ENCODE peak calls at places on chromosomes 11 and 22, in eight cellular contexts. S, X, Y, L, W, Z, T and D are unnamed samples.

GRCh38 chr11:123157995-123158394 is 37.1 kb downstream of the CLMP start:
- DNase-seq in S (no peak), X (no peak), W (no peak), T (no peak), Y (no peak), Z (no peak), L (no peak), D (no peak)

GRCh38 chr11:8749202-8749601 is 66.6 kb downstream of the RPL27A start:
- DNase-seq in T (no peak), Z (no peak), X (no peak), S (no peak), L (no peak), Y (no peak), W (no peak), D (no peak)

GRCh38 chr11:112627588-112628045 is 333.6 kb upstream of the NCAM1 start:
- DNase-seq in Y (no peak), L (no peak), S (no peak), W (no peak), Z (no peak), T (no peak), X (no peak), D (no peak)

GRCh38 chr11:125921042-125921441 is 16.7 kb downstream of the DDX25 start:
- DNase-seq in W (no peak), X (no peak), S (no peak), L (no peak), T (no peak), Y (no peak), Z (no peak), D (no peak)

GRCh38 chr22:38203855-38204497 is 2.2 kb downstream of the MAFF start:
- DNase-seq in T (no peak), L (no peak), S (no peak), X (no peak), Y (no peak), W (no peak), Z (no peak), D (no peak)

GRCh38 chr11:57480409-57481137 is 20.2 kb downstream of the RTN4RL2 start:
- DNase-seq in L (no peak), Z (peak), X (peak), S (peak), Y (no peak), W (peak), T (no peak), D (peak)

GRCh38 chr11:66562275-66562674 is 6.1 kb downstream of the CTSF start:
- DNase-seq in L (no peak), T (no peak), X (no peak), S (no peak), W (no peak), Z (no peak), Y (no peak), D (no peak)

GRCh38 chr11:69864930-69865661 is 45.9 kb upstream of the FGF3 start:
- DNase-seq in Z (peak), X (no peak), W (no peak), L (no peak), S (no peak), Y (no peak), T (no peak), D (no peak)

GRCh38 chr11:100632970-100633452 is 54.1 kb upstream of the ARHGAP42 start:
- DNase-seq in X (peak), Z (peak), W (peak), L (no peak), T (no peak), S (peak), Y (no peak), D (peak)

GRCh38 chr11:61971177-61972111 is 4.0 kb upstream of the FTH1 start:
- DNase-seq in S (peak), T (peak), Y (peak), Z (peak), L (peak), X (peak), W (peak), D (peak)

GRCh38 chr11:125999234-125999880 is 53.5 kb downstream of the VSIG10L2 start:
- DNase-seq in Z (no peak), S (peak), L (no peak), Y (no peak), W (no peak), T (no peak), X (no peak), D (no peak)

GRCh38 chr11:6576471-6577373 is 26.7 kb downstream of the RRP8 start:
- DNase-seq in X (no peak), Z (no peak), T (no peak), S (peak), Y (no peak), L (no peak), W (peak), D (no peak)

GRCh38 chr11:127859941-127860354 is 727.4 kb downstream of the ETS1 start:
- DNase-seq in T (no peak), Z (no peak), L (no peak), S (no peak), Y (no peak), W (no peak), X (no peak), D (no peak)

GRCh38 chr11:117872420-117872961 is 4.0 kb downstream of the FXYD6 start:
- DNase-seq in S (peak), Y (peak), W (no peak), L (no peak), T (no peak), X (no peak), Z (peak), D (no peak)

GRCh38 chr22:28822930-28823481 is 22.6 kb upstream of the XBP1 start:
- DNase-seq in T (no peak), W (no peak), S (no peak), X (peak), Z (no peak), L (no peak), Y (no peak), D (no peak)

GRCh38 chr22:27153386-27153785 is 496.0 kb downstream of the MIAT start:
- DNase-seq in T (no peak), Z (no peak), S (no peak), L (no peak), W (no peak), X (no peak), Y (no peak), D (no peak)

GRCh38 chr11:3879967-3880542 is 24.6 kb downstream of the STIM1 start:
- DNase-seq in T (no peak), W (no peak), Z (no peak), S (no peak), X (peak), L (no peak), Y (no peak), D (peak)

GRCh38 chr11:3202759-3203158 is 15.9 kb downstream of the MRGPRG start:
- DNase-seq in S (no peak), X (no peak), L (no peak), Y (no peak), Z (no peak), W (no peak), T (no peak), D (no peak)

GRCh38 chr11:64103377-64103985 is 62.4 kb downstream of the MACROD1 start:
- DNase-seq in L (no peak), S (no peak), Z (no peak), X (no peak), W (no peak), Y (no peak), T (no peak), D (no peak)

GRCh38 chr11:10076458-10077141 is 217.4 kb downstream of the SBF2 start:
- DNase-seq in Z (no peak), W (peak), T (peak), X (no peak), L (no peak), Y (no peak), S (peak), D (peak)

GRCh38 chr11:1869427-1870325 is 16.8 kb downstream of the LSP1 start:
- DNase-seq in S (peak), L (no peak), W (no peak), Y (no peak), T (no peak), X (no peak), Z (no peak), D (no peak)

GRCh38 chr11:36034572-36035331 is 90.9 kb downstream of the LDLRAD3 start:
- DNase-seq in Z (no peak), T (peak), X (no peak), W (peak), Y (no peak), S (no peak), L (peak), D (no peak)

GRCh38 chr22:50078761-50079160 is 6.5 kb downstream of the MLC1 start:
- DNase-seq in W (no peak), T (no peak), L (no peak), Z (no peak), Y (no peak), X (no peak), S (no peak), D (no peak)

GRCh38 chr11:72543849-72544535 is 109.7 kb upstream of the CLPB start:
- DNase-seq in Z (peak), Y (no peak), T (no peak), W (no peak), L (no peak), S (no peak), X (no peak), D (no peak)

GRCh38 chr11:82586581-82586980 is 147.1 kb downstream of the FAM181B start:
- DNase-seq in S (no peak), L (no peak), Y (no peak), W (no peak), T (no peak), Z (no peak), X (no peak), D (no peak)

GRCh38 chr11:67282155-67282875 is 6.8 kb upstream of the ANKRD13D start:
- DNase-seq in Z (no peak), Y (no peak), S (no peak), T (no peak), L (no peak), X (no peak), W (no peak), D (no peak)

GRCh38 chr11:133936136-133936535 is 20.6 kb downstream of the IGSF9B start:
- DNase-seq in Y (no peak), S (no peak), T (no peak), Z (no peak), W (no peak), L (no peak), X (no peak), D (no peak)

GRCh38 chr22:20194681-20195593 is 44.1 kb upstream of the CCDC188 start:
- DNase-seq in L (no peak), Z (no peak), X (no peak), S (no peak), Y (no peak), W (no peak), T (no peak), D (no peak)

GRCh38 chr11:93145381-93145780 is 52.4 kb downstream of the SLC36A4 start:
- DNase-seq in Y (no peak), X (no peak), Z (no peak), W (no peak), L (peak), T (no peak), S (no peak), D (no peak)

GRCh38 chr11:76690736-76691135 is 20.2 kb upstream of the LRRC32 start:
- DNase-seq in W (peak), Z (no peak), Y (no peak), X (no peak), L (no peak), T (no peak), S (no peak), D (no peak)

GRCh38 chr11:100964400-100964799 is 165.2 kb downstream of the PGR start:
- DNase-seq in S (no peak), X (no peak), Y (no peak), T (no peak), L (no peak), W (peak), Z (no peak), D (no peak)

GRCh38 chr11:62577046-62577708 is 3.5 kb upstream of the EEF1G start:
- DNase-seq in S (no peak), Y (no peak), X (no peak), L (no peak), T (no peak), Z (no peak), W (peak), D (no peak)

GRCh38 chr11:80958414-80958813 is 1517.6 kb upstream of the TENM4 start:
- DNase-seq in W (peak), Z (no peak), X (no peak), T (peak), S (no peak), Y (no peak), L (peak), D (no peak)

GRCh38 chr11:41051919-41052630 is 407.4 kb downstream of the LRRC4C start:
- DNase-seq in X (no peak), L (no peak), Y (no peak), T (peak), S (no peak), W (no peak), Z (no peak), D (no peak)

GRCh38 chr11:41044747-41045146 is 414.7 kb downstream of the LRRC4C start:
- DNase-seq in T (no peak), L (no peak), Z (no peak), W (no peak), Y (no peak), X (no peak), S (no peak), D (no peak)

GRCh38 chr11:41050791-41051190 is 408.7 kb downstream of the LRRC4C start:
- DNase-seq in Z (no peak), L (no peak), X (no peak), T (no peak), Y (no peak), S (no peak), W (no peak), D (no peak)

DNA sequence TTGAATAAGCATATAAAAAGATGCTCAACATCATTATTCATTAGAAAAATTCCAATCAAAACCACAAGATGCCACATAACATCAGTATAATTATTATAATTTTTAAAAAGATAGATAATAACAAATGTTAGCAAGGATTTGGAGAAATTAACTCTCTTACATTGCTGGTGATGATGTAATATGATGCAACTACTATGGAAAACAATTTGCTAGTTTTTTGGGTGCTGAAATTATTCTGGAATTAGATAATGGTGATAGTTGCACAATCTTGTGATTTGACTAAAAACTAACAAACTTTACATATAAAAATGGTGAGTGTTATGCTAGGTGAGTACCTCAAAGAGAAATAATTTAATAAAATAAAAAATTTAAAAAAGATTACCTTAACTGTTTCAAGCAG is 412.2 kb downstream of the LRRC4C start:
- DNase-seq in W (no peak), Y (no peak), S (no peak), Z (no peak), X (no peak), L (no peak), T (no peak), D (no peak)
- TF ChIP-seq CTCF in W (no peak), Y (no peak), S (no peak), Z (no peak), X (no peak), L (no peak), T (no peak), D (no peak)

GRCh38 chr22:24190566-24191208 is 9.4 kb downstream of the SUSD2 start:
- DNase-seq in X (no peak), Z (peak), T (no peak), W (no peak), L (no peak), S (peak), Y (no peak), D (no peak)
- TF ChIP-seq CTCF in X (no peak), Z (no peak), T (no peak), W (peak), L (no peak), S (no peak), Y (no peak), D (no peak)

GRCh38 chr11:121318848-121319834 is 26.6 kb downstream of the SC5D start:
- DNase-seq in S (no peak), Y (no peak), W (peak), X (no peak), Z (no peak), T (peak), L (no peak), D (peak)

GRCh38 chr11:121323208-121323607 is 30.6 kb downstream of the SC5D start:
- DNase-seq in Z (no peak), L (no peak), T (no peak), S (no peak), W (no peak), X (no peak), Y (no peak), D (no peak)

GRCh38 chr11:121326230-121326629 is 33.7 kb downstream of the SC5D start:
- DNase-seq in Z (no peak), Y (no peak), W (no peak), X (no peak), T (no peak), S (no peak), L (no peak), D (no peak)

GRCh38 chr11:121321614-121322243 is 29.2 kb downstream of the SC5D start:
- DNase-seq in Z (no peak), W (peak), L (no peak), S (no peak), Y (no peak), T (peak), X (no peak), D (peak)
- TF ChIP-seq CTCF in Z (no peak), W (peak), L (peak), S (peak), Y (no peak), T (no peak), X (peak), D (no peak)

GRCh38 chr11:11493698-11494097 is 128.1 kb downstream of the GALNT18 start:
- DNase-seq in T (no peak), Z (no peak), S (no peak), Y (no peak), L (no peak), W (no peak), X (no peak), D (no peak)

GRCh38 chr11:11494348-11494747 is 127.5 kb downstream of the GALNT18 start:
- DNase-seq in S (no peak), L (no peak), Y (no peak), Z (no peak), W (no peak), T (no peak), X (no peak), D (no peak)

GRCh38 chr11:11491589-11491988 is 130.2 kb downstream of the GALNT18 start:
- DNase-seq in T (no peak), Z (no peak), Y (no peak), L (no peak), S (no peak), W (no peak), X (no peak), D (no peak)

GRCh38 chr11:11486423-11486822 is 133.4 kb upstream of the CSNK2A3 start:
- DNase-seq in S (no peak), Z (no peak), X (no peak), L (no peak), Y (no peak), T (no peak), W (no peak), D (no peak)

GRCh38 chr11:11491014-11491413 is 130.8 kb downstream of the GALNT18 start:
- DNase-seq in W (no peak), L (no peak), S (no peak), T (no peak), Y (no peak), Z (no peak), X (no peak), D (no peak)
- TF ChIP-seq CTCF in W (no peak), L (no peak), S (no peak), T (no peak), Y (no peak), Z (no peak), X (no peak), D (no peak)

GRCh38 chr11:44624761-44625221 is 59.3 kb downstream of the CD82 start:
- DNase-seq in T (no peak), W (no peak), Y (peak), S (no peak), X (no peak), Z (peak), L (no peak), D (no peak)
- TF ChIP-seq CTCF in T (no peak), W (no peak), Y (no peak), S (no peak), X (no peak), Z (no peak), L (no peak), D (no peak)

GRCh38 chr22:43847376-43848289 is 14.7 kb downstream of the SULT4A1 start:
- DNase-seq in W (no peak), S (no peak), X (no peak), Z (peak), Y (no peak), T (no peak), L (no peak), D (no peak)

GRCh38 chr22:43849731-43850130 is 12.6 kb downstream of the SULT4A1 start:
- DNase-seq in Y (no peak), X (no peak), Z (peak), L (no peak), W (no peak), T (no peak), S (no peak), D (no peak)

GRCh38 chr22:43850529-43850928 is 11.8 kb downstream of the SULT4A1 start:
- DNase-seq in T (no peak), L (no peak), W (no peak), S (no peak), Z (peak), Y (no peak), X (no peak), D (no peak)

GRCh38 chr22:43846966-43847365 is 15.3 kb downstream of the SULT4A1 start:
- DNase-seq in S (no peak), W (no peak), T (no peak), L (no peak), Y (no peak), X (no peak), Z (no peak), D (no peak)

GRCh38 chr22:43848366-43849171 is 13.7 kb downstream of the SULT4A1 start:
- DNase-seq in Y (no peak), W (peak), S (no peak), L (no peak), X (no peak), T (no peak), Z (peak), D (no peak)
- TF ChIP-seq CTCF in Y (peak), W (peak), S (peak), L (peak), X (peak), T (no peak), Z (no peak), D (peak)

GRCh38 chr11:5367461-5368074 is 16.0 kb upstream of the OR51M1 start:
- DNase-seq in Y (no peak), Z (no peak), W (peak), X (no peak), T (no peak), L (no peak), S (no peak), D (no peak)

GRCh38 chr11:5366856-5367255 is 15.5 kb downstream of the OR51B6 start:
- DNase-seq in W (no peak), L (no peak), X (no peak), T (no peak), Y (no peak), S (no peak), Z (no peak), D (no peak)

GRCh38 chr11:5364214-5364613 is 12.9 kb downstream of the OR51B6 start:
- DNase-seq in W (peak), Y (no peak), T (no peak), X (no peak), Z (no peak), S (no peak), L (peak), D (no peak)

GRCh38 chr11:5368502-5369043 is 15.0 kb upstream of the OR51M1 start:
- DNase-seq in W (no peak), X (no peak), Z (no peak), L (no peak), Y (no peak), T (no peak), S (no peak), D (no peak)

GRCh38 chr11:5369793-5370192 is 13.8 kb upstream of the OR51M1 start:
- DNase-seq in W (peak), Z (no peak), L (no peak), X (no peak), Y (no peak), S (no peak), T (peak), D (no peak)
- TF ChIP-seq CTCF in W (peak), Z (no peak), L (peak), X (no peak), Y (peak), S (no peak), T (no peak), D (no peak)

GRCh38 chr11:103338621-103339484 is 229.6 kb downstream of the DYNC2H1 start:
- DNase-seq in L (no peak), Z (no peak), Y (no peak), T (no peak), X (no peak), W (peak), S (no peak), D (peak)
- TF ChIP-seq CTCF in L (peak), Z (no peak), Y (no peak), T (no peak), X (no peak), W (no peak), S (no peak), D (no peak)